ENCODE peak calls at places on chromosomes 12 and 14, in five cellular contexts. J is HL-60, K is activated gamma-delta T cell, L is NCI-H69, P is T follicular helper cell. S is an unnamed sample.

GRCh38 chr14:96599076-96599475 is 96.9 kb downstream of the PAPOLA start:
- DNase-seq in J (no peak), K (no peak), L (no peak), P (no peak), S (no peak)

GRCh38 chr14:94165744-94166143 is 8.4 kb upstream of the PPP4R4 start:
- DNase-seq in J (no peak), K (no peak), L (peak), P (no peak), S (no peak)

GRCh38 chr14:50961606-50962259 is 17.4 kb upstream of the PYGL start:
- DNase-seq in J (no peak), K (no peak), L (no peak), P (no peak), S (no peak)

GRCh38 chr12:127052491-127053232 is 1214.3 kb upstream of the TMEM132C start:
- DNase-seq in J (no peak), K (no peak), L (no peak), P (no peak), S (no peak)

GRCh38 chr12:203462-204260 is 10.3 kb downstream of the SLC6A12 start:
- DNase-seq in J (no peak), K (no peak), L (peak), P (no peak), S (no peak)

GRCh38 chr12:98646165-98646764 is 1.2 kb downstream of the APAF1 start:
- DNase-seq in J (peak), K (no peak), L (peak), P (no peak), S (no peak)

GRCh38 chr12:123034865-123035264 is 54.4 kb downstream of the ARL6IP4 start:
- DNase-seq in J (no peak), K (no peak), L (peak), P (no peak), S (no peak)

GRCh38 chr14:40463886-40464285 is 1031.7 kb upstream of the FBXO33 start:
- DNase-seq in J (no peak), K (no peak), L (no peak), P (no peak), S (no peak)

GRCh38 chr14:25237845-25238244 is 187.9 kb upstream of the STXBP6 start:
- DNase-seq in J (no peak), K (no peak), L (peak), P (no peak), S (no peak)

GRCh38 chr12:6288235-6288634 is 22.2 kb upstream of the PLEKHG6 start:
- DNase-seq in J (no peak), K (no peak), L (no peak), P (no peak), S (no peak)

GRCh38 chr12:95473440-95473946 is 459 bp upstream of the METAP2 start:
- DNase-seq in J (peak), K (no peak), L (peak), P (no peak), S (no peak)

S was measured in AML-193.